ENCODE peak calls at places on chromosomes 2 and 18, in four cellular contexts. B, A, H and D are unnamed samples.

GRCh38 chr2:98379311-98380202 is 33.3 kb downstream of the CNGA3 start:
- DNase-seq in B (no peak), A (no peak), H (peak), D (no peak)

GRCh38 chr18:63951302-63951705 is 2.2 kb downstream of the HMSD start:
- DNase-seq in A (no peak), H (peak), B (no peak), D (no peak)

GRCh38 chr18:58495634-58496033 is 133.3 kb downstream of the ALPK2 start:
- DNase-seq in A (no peak), H (no peak), B (no peak), D (no peak)

GRCh38 chr2:19480664-19481063 is 122.2 kb upstream of the OSR1 start:
- DNase-seq in H (no peak), B (no peak), A (no peak), D (no peak)

GRCh38 chr18:57827646-57828045 is 24.5 kb upstream of the ATP8B1 start:
- DNase-seq in H (no peak), A (no peak), B (no peak), D (no peak)

GRCh38 chr2:7773362-7773973 is 856.3 kb downstream of the RNF144A start:
- DNase-seq in A (peak), H (peak), B (no peak), D (no peak)

GRCh38 chr2:118120001-118120400 is 31.7 kb downstream of the INSIG2 start:
- DNase-seq in A (no peak), B (no peak), H (peak), D (no peak)

GRCh38 chr2:149200109-149200520 is 130.3 kb upstream of the LYPD6 start:
- DNase-seq in B (no peak), H (peak), A (no peak), D (no peak)

GRCh38 chr2:64288321-64288931 is 144.2 kb upstream of the PELI1 start:
- DNase-seq in A (no peak), B (no peak), H (peak), D (no peak)

GRCh38 chr2:237427807-237428506 is 14.0 kb upstream of the COL6A3 start:
- DNase-seq in B (no peak), H (no peak), A (no peak), D (no peak)

DNA sequence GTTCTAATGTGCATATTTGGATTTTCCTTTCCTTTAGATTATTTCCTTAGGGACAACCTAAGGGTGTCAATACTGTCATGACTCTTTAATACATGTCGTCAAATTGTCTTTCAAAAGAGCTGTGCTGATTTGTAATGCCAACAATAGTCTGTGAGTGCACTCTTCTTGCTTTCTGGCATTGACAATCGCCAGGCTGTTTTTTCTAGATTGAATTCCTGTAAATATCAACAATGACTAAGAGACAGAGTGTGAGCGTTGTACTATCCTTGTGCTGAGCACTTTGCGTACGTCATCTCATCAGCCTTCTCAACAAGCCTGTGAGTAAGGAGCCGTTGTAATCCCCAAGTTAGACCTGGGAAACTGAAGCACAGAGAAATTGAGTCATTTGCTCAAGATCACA is 96.0 kb downstream of the ACOXL start:
- DNase-seq in A (no peak), B (no peak), H (peak), D (no peak)
- TF ChIP-seq EZH2phosphoT487 in A (no peak), B (no peak), H (no peak), D (no peak)

GRCh38 chr2:102101097-102101843 is 41.3 kb upstream of the IL1R1 start:
- DNase-seq in B (no peak), A (no peak), H (no peak), D (no peak)

GRCh38 chr2:102098756-102099155 is 43.8 kb upstream of the IL1R1 start:
- DNase-seq in H (no peak), B (no peak), A (no peak), D (no peak)

GRCh38 chr2:102101844-102102635 is 40.5 kb upstream of the IL1R1 start:
- DNase-seq in A (no peak), H (no peak), B (no peak), D (no peak)

GRCh38 chr2:102099536-102100293 is 42.8 kb upstream of the IL1R1 start:
- DNase-seq in H (peak), A (no peak), B (no peak), D (no peak)

DNA sequence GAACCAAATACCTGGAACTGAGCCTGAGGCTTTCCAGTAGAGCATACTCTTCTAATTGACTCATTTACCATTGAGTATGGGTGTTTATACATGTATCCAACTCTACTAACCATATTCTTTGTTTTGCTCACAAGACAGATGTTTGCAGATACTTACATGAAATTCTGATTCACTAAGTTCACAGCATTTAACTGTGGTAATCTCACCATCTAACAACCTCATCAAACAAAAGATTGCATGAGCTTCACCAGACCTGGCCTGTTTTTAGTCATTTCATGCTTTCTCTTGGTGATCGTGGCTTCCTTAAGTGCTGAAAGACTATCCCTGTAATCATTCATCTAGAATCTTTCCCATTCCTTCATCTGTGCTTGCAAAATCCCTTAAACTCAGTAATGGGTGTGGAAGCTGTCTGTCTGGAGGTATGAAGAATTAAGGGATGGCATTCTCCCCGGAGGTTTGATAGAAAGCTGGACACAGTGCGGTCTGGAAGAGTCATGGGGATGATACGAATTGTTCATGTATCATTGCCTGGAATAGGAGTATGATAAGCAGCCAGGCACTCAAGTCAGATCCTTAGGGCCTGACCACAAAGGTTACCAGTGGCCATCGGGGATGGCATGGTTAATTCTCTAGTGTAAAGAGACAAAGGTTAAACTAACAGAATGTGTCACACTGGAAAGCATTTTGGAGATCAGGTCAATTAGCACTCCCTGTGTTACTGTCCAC is 42.0 kb upstream of the IL1R1 start:
- DNase-seq in H (peak), A (no peak), B (no peak), D (no peak)
- TF ChIP-seq EZH2phosphoT487 in H (peak), A (no peak), B (no peak), D (no peak)

GRCh38 chr2:171293661-171294060 is 133.0 kb upstream of the TLK1 start:
- DNase-seq in A (no peak), H (no peak), B (no peak), D (no peak)
- TF ChIP-seq EZH2phosphoT487 in A (no peak), H (no peak), B (no peak), D (no peak)

DNA sequence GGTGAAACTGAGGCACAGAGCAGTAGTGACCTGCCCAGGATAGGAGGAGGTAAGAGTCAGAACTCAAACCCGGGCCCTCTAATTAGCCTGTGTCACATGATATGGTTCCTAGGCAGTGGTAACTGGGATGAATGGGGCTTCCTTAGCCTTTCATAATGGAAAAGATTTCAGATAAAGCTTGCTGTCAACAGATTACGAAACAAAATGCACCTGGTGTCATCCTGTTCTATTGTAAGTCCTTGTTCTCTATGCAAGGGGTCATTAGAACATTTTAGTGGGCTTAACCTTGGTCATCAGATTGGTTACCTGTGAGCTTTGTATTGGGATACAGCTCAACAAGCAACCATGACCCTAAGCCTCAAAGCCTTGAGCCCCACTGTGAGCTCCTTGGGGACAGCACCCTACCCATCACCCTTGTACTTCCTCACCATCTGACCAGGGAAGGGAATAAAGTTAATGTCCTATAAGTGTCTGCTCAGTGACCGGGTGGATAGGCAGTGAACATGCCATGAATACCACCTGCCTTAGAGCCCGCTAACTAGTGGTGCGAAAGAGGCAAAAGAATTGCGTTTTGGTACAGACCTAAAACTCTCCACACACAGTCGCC is 70.3 kb upstream of the RMDN2 start:
- DNase-seq in H (no peak), B (no peak), A (no peak), D (no peak)
- TF ChIP-seq EZH2phosphoT487 in H (no peak), B (no peak), A (no peak), D (no peak)

DNA sequence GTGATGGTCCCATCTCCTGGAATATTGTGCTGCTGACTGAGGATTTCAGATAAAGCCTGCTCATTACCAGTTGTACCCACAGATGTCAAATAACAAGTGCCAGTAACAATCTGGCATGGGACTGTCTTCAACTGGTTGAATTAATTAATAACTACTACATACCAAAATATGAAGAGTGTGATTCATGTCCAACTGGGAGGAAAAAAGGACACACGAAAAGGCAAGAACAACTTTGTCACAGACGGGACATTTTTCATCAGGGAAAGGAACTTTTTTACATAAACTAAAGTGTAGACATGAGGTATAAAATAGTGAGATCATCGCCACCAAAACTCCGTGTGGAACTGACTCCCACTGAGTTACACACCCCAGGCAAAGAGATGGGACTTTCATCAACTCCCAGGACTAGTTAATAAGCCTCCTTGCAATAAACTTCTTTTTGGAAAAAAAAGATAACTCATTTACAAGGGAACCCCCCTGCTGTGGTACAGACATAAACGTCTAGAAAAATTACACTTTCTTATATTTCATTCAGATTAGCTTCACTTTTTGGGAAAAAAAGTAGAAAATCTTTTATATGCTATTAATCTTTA is 12.9 kb upstream of the NMI start:
- DNase-seq in A (no peak), H (peak), B (no peak), D (no peak)
- TF ChIP-seq EZH2phosphoT487 in A (no peak), H (no peak), B (no peak), D (no peak)

GRCh38 chr2:133138693-133139092 is 429.6 kb downstream of the NCKAP5 start:
- DNase-seq in A (no peak), B (no peak), H (no peak), D (no peak)
- TF ChIP-seq EZH2phosphoT487 in A (no peak), B (no peak), H (no peak), D (no peak)